ENCODE peak calls at places on chromosomes 1 and 21, in nine cellular contexts. One of them, this sample, is unnamed.

GRCh38 chr1:184025242-184025675 is 12.3 kb downstream of the COLGALT2 start:
- DNase-seq in ascending aorta: no peak
- DNase-seq in astrocyte: peak
- DNase-seq in CD8-positive, alpha-beta T cell: no peak
- DNase-seq in kidney epithelial cell: no peak
- DNase-seq in transverse colon: no peak
- DNase-seq in Peyer's patch: no peak
- DNase-seq in AG04450: peak
- DNase-seq in PC-9: peak
- DNase-seq in this sample: peak

GRCh38 chr1:5481889-5482288 is 510.3 kb downstream of the NPHP4 start:
- DNase-seq in ascending aorta: no peak
- DNase-seq in astrocyte: no peak
- DNase-seq in CD8-positive, alpha-beta T cell: peak
- DNase-seq in kidney epithelial cell: no peak
- DNase-seq in transverse colon: no peak
- DNase-seq in Peyer's patch: no peak
- DNase-seq in AG04450: no peak
- DNase-seq in PC-9: peak
- DNase-seq in this sample: no peak

GRCh38 chr1:152151646-152152045 is 7.4 kb downstream of the RPTN start:
- DNase-seq in ascending aorta: no peak
- DNase-seq in astrocyte: no peak
- DNase-seq in CD8-positive, alpha-beta T cell: no peak
- DNase-seq in kidney epithelial cell: no peak
- DNase-seq in transverse colon: no peak
- DNase-seq in Peyer's patch: no peak
- DNase-seq in AG04450: no peak
- DNase-seq in PC-9: no peak
- DNase-seq in this sample: no peak

GRCh38 chr1:25675729-25676476 is 59.3 kb downstream of the MAN1C1 start:
- DNase-seq in ascending aorta: no peak
- DNase-seq in astrocyte: no peak
- DNase-seq in CD8-positive, alpha-beta T cell: peak
- DNase-seq in kidney epithelial cell: no peak
- DNase-seq in transverse colon: peak
- DNase-seq in Peyer's patch: peak
- DNase-seq in AG04450: no peak
- DNase-seq in PC-9: no peak
- DNase-seq in this sample: no peak

GRCh38 chr1:98903726-98904125 is 100.9 kb downstream of the PLPPR5 start:
- DNase-seq in ascending aorta: no peak
- DNase-seq in astrocyte: peak
- DNase-seq in CD8-positive, alpha-beta T cell: no peak
- DNase-seq in kidney epithelial cell: no peak
- DNase-seq in transverse colon: no peak
- DNase-seq in Peyer's patch: no peak
- DNase-seq in AG04450: no peak
- DNase-seq in PC-9: no peak
- DNase-seq in this sample: no peak

GRCh38 chr1:60008500-60008899 is 65.1 kb downstream of the C1orf87 start:
- DNase-seq in ascending aorta: no peak
- DNase-seq in astrocyte: no peak
- DNase-seq in CD8-positive, alpha-beta T cell: no peak
- DNase-seq in kidney epithelial cell: no peak
- DNase-seq in transverse colon: no peak
- DNase-seq in Peyer's patch: no peak
- DNase-seq in AG04450: no peak
- DNase-seq in PC-9: no peak
- DNase-seq in this sample: no peak

GRCh38 chr1:227136210-227136609 is 182.1 kb downstream of the CDC42BPA start:
- DNase-seq in ascending aorta: no peak
- DNase-seq in astrocyte: no peak
- DNase-seq in CD8-positive, alpha-beta T cell: no peak
- DNase-seq in kidney epithelial cell: no peak
- DNase-seq in transverse colon: no peak
- DNase-seq in Peyer's patch: no peak
- DNase-seq in AG04450: no peak
- DNase-seq in PC-9: no peak
- DNase-seq in this sample: no peak

GRCh38 chr21:41933259-41934079 is 20.3 kb downstream of the C2CD2 start:
- DNase-seq in ascending aorta: peak
- DNase-seq in astrocyte: no peak
- DNase-seq in CD8-positive, alpha-beta T cell: no peak
- DNase-seq in kidney epithelial cell: no peak
- DNase-seq in transverse colon: no peak
- DNase-seq in Peyer's patch: no peak
- DNase-seq in AG04450: no peak
- DNase-seq in PC-9: no peak
- DNase-seq in this sample: no peak

GRCh38 chr21:37915941-37916794 is at the start of gene KCNJ6:
- DNase-seq in ascending aorta: no peak
- DNase-seq in astrocyte: peak
- DNase-seq in CD8-positive, alpha-beta T cell: no peak
- DNase-seq in kidney epithelial cell: no peak
- DNase-seq in transverse colon: no peak
- DNase-seq in Peyer's patch: no peak
- DNase-seq in AG04450: no peak
- DNase-seq in PC-9: no peak
- DNase-seq in this sample: no peak

GRCh38 chr1:12047120-12047876 is 15.8 kb upstream of the TNFRSF8 start:
- DNase-seq in ascending aorta: no peak
- DNase-seq in astrocyte: peak
- DNase-seq in CD8-positive, alpha-beta T cell: no peak
- DNase-seq in kidney epithelial cell: no peak
- DNase-seq in transverse colon: no peak
- DNase-seq in Peyer's patch: peak
- DNase-seq in AG04450: no peak
- DNase-seq in PC-9: no peak
- DNase-seq in this sample: no peak

GRCh38 chr1:65066766-65067490 is 81.1 kb upstream of the AK4 start:
- DNase-seq in ascending aorta: peak
- DNase-seq in astrocyte: peak
- DNase-seq in CD8-positive, alpha-beta T cell: peak
- DNase-seq in kidney epithelial cell: no peak
- DNase-seq in transverse colon: peak
- DNase-seq in Peyer's patch: peak
- DNase-seq in AG04450: no peak
- DNase-seq in PC-9: peak
- DNase-seq in this sample: no peak

GRCh38 chr1:155976062-155976912 is 2.1 kb downstream of the ARHGEF2 start:
- DNase-seq in ascending aorta: peak
- DNase-seq in astrocyte: peak
- DNase-seq in CD8-positive, alpha-beta T cell: peak
- DNase-seq in kidney epithelial cell: no peak
- DNase-seq in transverse colon: peak
- DNase-seq in Peyer's patch: peak
- DNase-seq in AG04450: peak
- DNase-seq in PC-9: no peak
- DNase-seq in this sample: no peak

DNA sequence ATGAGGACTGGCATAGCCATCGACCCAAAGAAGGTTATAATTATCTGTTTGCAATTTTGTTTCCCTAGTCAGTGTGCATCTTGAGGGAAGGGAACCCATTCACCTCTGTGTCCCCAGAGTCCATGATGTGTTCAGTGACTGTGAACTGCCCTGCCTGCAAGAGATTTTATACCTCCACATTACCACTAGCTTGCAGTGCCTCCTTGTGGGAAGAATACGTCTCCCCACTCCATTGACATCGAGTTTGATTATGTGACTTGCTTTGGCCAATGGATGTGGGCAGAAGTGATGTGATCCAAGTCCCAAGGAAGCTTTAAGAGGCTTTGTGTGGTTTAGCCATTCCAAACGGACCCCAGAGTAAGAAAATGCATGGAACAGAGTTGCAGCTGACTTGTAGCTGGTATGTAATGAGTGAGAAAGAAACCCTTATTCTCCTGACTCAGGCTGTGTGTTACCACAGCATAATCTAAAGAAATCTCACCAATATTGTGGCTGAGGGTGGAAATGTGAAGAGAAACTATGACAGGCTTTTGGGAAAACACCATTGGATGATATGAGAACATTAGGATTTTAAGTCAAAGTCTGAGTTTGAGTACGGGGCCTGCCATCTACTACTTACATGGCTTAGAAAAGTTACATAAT is 47.8 kb upstream of the NRDC start:
- DNase-seq in ascending aorta: no peak
- DNase-seq in astrocyte: peak
- DNase-seq in CD8-positive, alpha-beta T cell: no peak
- DNase-seq in kidney epithelial cell: no peak
- DNase-seq in transverse colon: no peak
- DNase-seq in Peyer's patch: no peak
- DNase-seq in AG04450: no peak
- DNase-seq in PC-9: no peak
- DNase-seq in this sample: no peak
- TF ChIP-seq CTCF in ascending aorta: peak
- TF ChIP-seq CTCF in astrocyte: peak
- TF ChIP-seq CTCF in CD8-positive, alpha-beta T cell: no peak
- TF ChIP-seq CTCF in kidney epithelial cell: no peak
- TF ChIP-seq CTCF in transverse colon: no peak
- TF ChIP-seq CTCF in Peyer's patch: no peak
- TF ChIP-seq CTCF in AG04450: peak
- TF ChIP-seq CTCF in PC-9: peak
- TF ChIP-seq CTCF in this sample: peak

GRCh38 chr21:14535702-14536101 is 10.4 kb downstream of the SAMSN1 start:
- DNase-seq in ascending aorta: no peak
- DNase-seq in astrocyte: no peak
- DNase-seq in CD8-positive, alpha-beta T cell: no peak
- DNase-seq in kidney epithelial cell: no peak
- DNase-seq in transverse colon: no peak
- DNase-seq in Peyer's patch: no peak
- DNase-seq in AG04450: no peak
- DNase-seq in PC-9: no peak
- DNase-seq in this sample: no peak
- H3K4me3 ChIP-seq in ascending aorta: no peak
- H3K4me3 ChIP-seq in astrocyte: no peak
- H3K4me3 ChIP-seq in CD8-positive, alpha-beta T cell: no peak
- H3K4me3 ChIP-seq in kidney epithelial cell: no peak
- H3K4me3 ChIP-seq in transverse colon: no peak
- H3K4me3 ChIP-seq in Peyer's patch: no peak
- H3K4me3 ChIP-seq in AG04450: no peak
- H3K4me3 ChIP-seq in PC-9: no peak
- H3K4me3 ChIP-seq in this sample: no peak

DNA sequence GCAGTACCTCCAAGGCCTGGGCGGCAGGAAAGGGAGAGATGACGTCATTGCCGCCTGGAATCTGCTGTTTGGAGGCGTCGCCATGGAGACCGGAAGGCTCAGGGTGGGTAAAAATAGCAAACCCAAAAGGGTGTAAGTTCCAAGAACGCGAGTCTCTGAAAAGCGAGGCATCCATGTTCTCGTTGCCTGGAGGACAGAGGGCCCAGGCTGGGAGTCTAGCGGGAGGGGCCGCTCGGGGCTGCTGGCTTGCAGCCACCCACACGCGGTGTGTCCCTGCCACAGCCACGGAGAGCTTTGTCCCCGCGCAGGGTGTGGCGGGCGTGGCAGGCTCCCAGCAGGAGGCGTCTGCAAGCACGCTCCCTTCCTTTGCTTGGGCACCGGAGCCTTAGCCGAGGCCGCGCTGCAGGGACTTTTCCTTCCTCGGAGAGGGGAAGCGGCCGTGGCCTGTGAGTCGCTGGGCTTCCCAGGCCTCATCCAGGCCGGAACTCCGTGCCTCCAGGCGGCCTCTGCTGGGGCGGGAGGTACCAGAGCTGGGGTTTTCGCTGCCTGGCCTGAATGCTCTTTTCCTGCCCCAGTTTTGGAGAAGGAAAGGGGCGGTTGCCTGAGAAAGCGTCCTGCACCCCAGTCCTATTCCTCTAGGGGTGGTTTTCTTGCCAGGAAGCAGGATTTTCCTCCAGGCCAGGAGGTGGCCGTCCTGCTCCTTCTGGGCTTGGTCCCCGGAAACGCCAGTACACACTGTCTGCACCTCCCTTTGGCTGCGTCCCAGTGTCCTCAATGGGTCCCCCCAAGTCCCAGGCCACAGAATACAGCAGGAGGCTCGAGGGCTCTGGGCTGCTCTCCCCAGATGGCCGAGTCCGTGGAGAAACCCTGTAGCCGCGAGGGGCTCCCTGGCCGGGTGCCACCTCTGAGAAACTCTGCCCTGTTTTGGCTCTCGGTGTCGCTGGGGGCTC is 15.3 kb upstream of the SKI start:
- DNase-seq in ascending aorta: peak
- DNase-seq in astrocyte: peak
- DNase-seq in CD8-positive, alpha-beta T cell: peak
- DNase-seq in kidney epithelial cell: no peak
- DNase-seq in transverse colon: peak
- DNase-seq in Peyer's patch: peak
- DNase-seq in AG04450: peak
- DNase-seq in PC-9: peak
- DNase-seq in this sample: peak
- TF ChIP-seq CTCF in ascending aorta: peak
- TF ChIP-seq CTCF in astrocyte: peak
- TF ChIP-seq CTCF in CD8-positive, alpha-beta T cell: no peak
- TF ChIP-seq CTCF in kidney epithelial cell: peak
- TF ChIP-seq CTCF in transverse colon: peak
- TF ChIP-seq CTCF in Peyer's patch: peak
- TF ChIP-seq CTCF in AG04450: no peak
- TF ChIP-seq CTCF in PC-9: peak
- TF ChIP-seq CTCF in this sample: peak

GRCh38 chr21:43884012-43884860 is 19.2 kb downstream of the AGPAT3 start:
- DNase-seq in ascending aorta: no peak
- DNase-seq in astrocyte: peak
- DNase-seq in CD8-positive, alpha-beta T cell: no peak
- DNase-seq in kidney epithelial cell: peak
- DNase-seq in transverse colon: peak
- DNase-seq in Peyer's patch: no peak
- DNase-seq in AG04450: no peak
- DNase-seq in PC-9: peak
- DNase-seq in this sample: no peak
- H3K4me3 ChIP-seq in ascending aorta: no peak
- H3K4me3 ChIP-seq in astrocyte: no peak
- H3K4me3 ChIP-seq in CD8-positive, alpha-beta T cell: no peak
- H3K4me3 ChIP-seq in kidney epithelial cell: no peak
- H3K4me3 ChIP-seq in transverse colon: no peak
- H3K4me3 ChIP-seq in Peyer's patch: peak
- H3K4me3 ChIP-seq in AG04450: no peak
- H3K4me3 ChIP-seq in PC-9: no peak
- H3K4me3 ChIP-seq in this sample: no peak

GRCh38 chr1:222096476-222096772 is 354.5 kb upstream of the DUSP10 start:
- DNase-seq in ascending aorta: no peak
- DNase-seq in astrocyte: no peak
- DNase-seq in CD8-positive, alpha-beta T cell: no peak
- DNase-seq in kidney epithelial cell: no peak
- DNase-seq in transverse colon: no peak
- DNase-seq in Peyer's patch: no peak
- DNase-seq in AG04450: no peak
- DNase-seq in PC-9: no peak
- DNase-seq in this sample: no peak
- TF ChIP-seq CTCF in ascending aorta: no peak
- TF ChIP-seq CTCF in astrocyte: no peak
- TF ChIP-seq CTCF in CD8-positive, alpha-beta T cell: no peak
- TF ChIP-seq CTCF in kidney epithelial cell: no peak
- TF ChIP-seq CTCF in transverse colon: peak
- TF ChIP-seq CTCF in Peyer's patch: no peak
- TF ChIP-seq CTCF in AG04450: no peak
- TF ChIP-seq CTCF in PC-9: peak
- TF ChIP-seq CTCF in this sample: no peak